ENCODE peak calls at places on chromosomes 3 and 15, in seven cellular contexts. M, Z, P, U, B, D and F are unnamed samples.

GRCh38 chr3:134197681-134198261 is 52.9 kb downstream of the RYK start:
- DNase-seq in M (peak; percentile 83), Z (peak; percentile 43), P (peak; percentile 24), U (peak; percentile 68), B (peak; percentile 43), D (peak; percentile 8), F (peak; percentile 32)

GRCh38 chr3:3664916-3665315 is 134.3 kb upstream of the LRRN1 start:
- DNase-seq in M (peak; percentile 36), Z (no peak), P (no peak), U (no peak), B (no peak), D (no peak), F (no peak)

GRCh38 chr3:49653016-49653415 is 21.1 kb upstream of the APEH start:
- DNase-seq in M (no peak), Z (no peak), P (no peak), U (no peak), B (peak; percentile 10), D (no peak), F (no peak)

GRCh38 chr3:63295806-63296205 is 17.7 kb downstream of the SYNPR start:
- DNase-seq in M (no peak), Z (no peak), P (no peak), U (no peak), B (no peak), D (no peak), F (no peak)

GRCh38 chr3:177491301-177492031 is 294.2 kb upstream of the TBL1XR1 start:
- DNase-seq in M (peak; percentile 87), Z (peak; percentile 91), P (no peak), U (no peak), B (no peak), D (peak; percentile 21), F (no peak)

GRCh38 chr15:88630141-88630721 is 8.6 kb upstream of the ISG20 start:
- DNase-seq in M (no peak), Z (no peak), P (no peak), U (no peak), B (peak; percentile 42), D (no peak), F (no peak)

GRCh38 chr15:80898040-80898439 is 91.6 kb downstream of the MESD start:
- DNase-seq in M (no peak), Z (no peak), P (no peak), U (no peak), B (no peak), D (no peak), F (no peak)

GRCh38 chr3:13650210-13651056 is 101.5 kb downstream of the FBLN2 start:
- DNase-seq in M (peak; percentile 44), Z (peak; percentile 56), P (no peak), U (peak; percentile 52), B (peak; percentile 59), D (peak; percentile 67), F (peak; percentile 76)

GRCh38 chr3:185959609-185960517 is 22.0 kb upstream of the TRA2B start:
- DNase-seq in M (peak; percentile 90), Z (no peak), P (no peak), U (peak; percentile 56), B (peak; percentile 96), D (no peak), F (no peak)

GRCh38 chr3:194333212-194333980 is 17.7 kb downstream of the CPN2 start:
- DNase-seq in M (peak; percentile 86), Z (peak; percentile 82), P (no peak), U (peak; percentile 64), B (peak; percentile 86), D (no peak), F (peak; percentile 83)

GRCh38 chr3:117898722-117899121 is 1135.9 kb downstream of the IGSF11 start:
- DNase-seq in M (no peak), Z (peak; percentile 23), P (no peak), U (no peak), B (no peak), D (no peak), F (no peak)

GRCh38 chr3:107855710-107856109 is 235.1 kb downstream of the CD47 start:
- DNase-seq in M (peak; percentile 68), Z (no peak), P (no peak), U (no peak), B (peak; percentile 34), D (no peak), F (no peak)

GRCh38 chr15:68389936-68390790 is 41.8 kb downstream of the ITGA11 start:
- DNase-seq in M (peak; percentile 97), Z (no peak), P (peak; percentile 37), U (peak; percentile 55), B (no peak), D (no peak), F (peak; percentile 46)

GRCh38 chr3:27943106-27943505 is 221.0 kb upstream of the EOMES start:
- DNase-seq in M (peak; percentile 4), Z (no peak), P (no peak), U (peak; percentile 4), B (no peak), D (no peak), F (no peak)

GRCh38 chr3:53303549-53303948 is 43.8 kb downstream of the DCP1A start:
- DNase-seq in M (no peak), Z (no peak), P (no peak), U (no peak), B (no peak), D (no peak), F (no peak)